ENCODE peak calls at places on chromosome 22, in four cellular contexts. D is GM12878, R is HepG2, Z is K562. F is an unnamed sample.

GRCh38 chr22:36301851-36302250 is 48.9 kb downstream of the APOL1 start:
- DNase-seq in D (no peak), R (no peak), Z (no peak), F (no peak)

GRCh38 chr22:41742918-41743317 is 43.6 kb downstream of the MEI1 start:
- DNase-seq in D (no peak), R (no peak), Z (no peak), F (peak)

GRCh38 chr22:23395476-23396361 is 184.4 kb downstream of the IGLL1 start:
- DNase-seq in D (no peak), R (no peak), Z (no peak), F (no peak)

GRCh38 chr22:48478124-48478523 is 1349.5 kb downstream of the BRD1 start:
- DNase-seq in D (no peak), R (no peak), Z (no peak), F (no peak)

GRCh38 chr22:35394011-35394312 is 6.0 kb upstream of the MCM5 start:
- DNase-seq in D (no peak), R (no peak), Z (no peak), F (no peak)

GRCh38 chr22:22673628-22674027 is 29.2 kb downstream of the GGTLC2 start:
- DNase-seq in D (no peak), R (no peak), Z (no peak), F (no peak)

GRCh38 chr22:26516503-26516902 is 4.2 kb upstream of the TFIP11 start:
- DNase-seq in D (no peak), R (no peak), Z (no peak), F (no peak)

GRCh38 chr22:44680481-44680894 is 21.5 kb upstream of the PRR5 start:
- DNase-seq in D (no peak), R (no peak), Z (no peak), F (no peak)

GRCh38 chr22:50706481-50707125 is 31.4 kb upstream of the ACR start:
- DNase-seq in D (no peak), R (no peak), Z (no peak), F (no peak)

GRCh38 chr22:38177926-38178604 is 3.6 kb downstream of the PLA2G6 start:
- DNase-seq in D (no peak), R (peak), Z (no peak), F (peak)

GRCh38 chr22:23497016-23497885 is 82.8 kb downstream of the IGLL1 start:
- DNase-seq in D (no peak), R (no peak), Z (no peak), F (no peak)

GRCh38 chr22:36853407-36854099 is 7.3 kb upstream of the NCF4 start:
- DNase-seq in D (no peak), R (peak), Z (peak), F (peak)

GRCh38 chr22:25104367-25104766 is 95.3 kb upstream of the CRYBB3 start:
- DNase-seq in D (no peak), R (no peak), Z (no peak), F (no peak)

GRCh38 chr22:24433868-24434471 is 6.6 kb downstream of the ADORA2A start:
- DNase-seq in D (peak), R (no peak), Z (no peak), F (no peak)

GRCh38 chr22:22979954-22980353 is 90.4 kb upstream of the GNAZ start:
- DNase-seq in D (no peak), R (no peak), Z (no peak), F (no peak)

GRCh38 chr22:39097098-39098020 is at the start of gene APOBEC3H:
- DNase-seq in D (no peak), R (no peak), Z (no peak), F (no peak)

GRCh38 chr22:48259991-48260670 is 1497.7 kb downstream of the TBC1D22A start:
- DNase-seq in D (no peak), R (no peak), Z (no peak), F (no peak)

GRCh38 chr22:17477401-17477833 is 85.9 kb upstream of the SLC25A18 start:
- DNase-seq in D (no peak), R (no peak), Z (no peak), F (peak)
- TF ChIP-seq TARDBP in D (no peak), R (no peak), Z (peak), F (no peak)

GRCh38 chr22:30806391-30806861 is 111.8 kb downstream of the OSBP2 start:
- DNase-seq in D (no peak), R (peak), Z (no peak), F (no peak)
- TF ChIP-seq TARDBP in D (no peak), R (no peak), Z (no peak), F (no peak)

DNA sequence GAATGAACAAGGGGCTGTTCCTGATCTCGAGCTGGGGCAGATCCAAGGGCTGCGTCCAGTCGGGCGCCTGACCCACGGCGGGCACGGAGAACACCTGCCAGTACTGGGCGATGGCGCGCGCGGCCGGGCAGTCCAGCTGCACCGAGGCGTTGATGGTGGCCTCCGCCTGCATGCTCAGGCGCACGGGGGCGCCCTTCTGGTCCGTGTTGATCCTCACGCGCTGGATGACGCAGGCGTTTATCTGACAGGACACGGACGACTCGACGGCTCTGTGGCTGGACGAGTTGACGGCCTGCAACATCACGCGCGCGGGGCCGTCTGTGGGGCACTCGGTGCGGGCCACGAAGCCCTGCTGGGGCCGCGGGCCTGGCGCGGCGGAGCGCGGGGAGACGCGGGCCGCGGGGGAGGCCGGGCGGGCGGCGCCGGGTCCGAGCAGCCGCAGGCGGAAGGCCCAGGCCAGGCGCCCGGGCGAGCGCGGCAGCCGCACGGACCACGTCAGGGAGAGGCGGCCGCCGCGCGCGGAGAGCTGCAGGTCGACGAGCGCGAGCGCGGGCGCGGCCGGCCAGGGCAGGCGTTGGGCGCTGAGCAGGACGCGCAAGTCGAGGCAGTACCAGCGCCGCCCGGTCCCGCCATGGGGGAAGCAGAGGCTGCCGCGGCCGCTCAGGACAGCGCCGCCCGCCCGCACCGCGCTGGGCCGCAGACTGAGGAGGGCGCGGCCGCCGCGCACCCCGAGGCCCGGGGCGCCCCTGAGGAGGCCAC is 515 bp downstream of the PKDREJ start:
- DNase-seq in D (no peak), R (no peak), Z (no peak), F (no peak)
- TF ChIP-seq TARDBP in D (no peak), R (no peak), Z (no peak), F (no peak)

GRCh38 chr22:17097062-17097461 is 12.3 kb downstream of the IL17RA start:
- DNase-seq in D (no peak), R (no peak), Z (no peak), F (no peak)

GRCh38 chr22:17095538-17095937 is 10.7 kb downstream of the IL17RA start:
- DNase-seq in D (no peak), R (no peak), Z (peak), F (peak)

GRCh38 chr22:17098379-17098819 is 13.6 kb downstream of the IL17RA start:
- DNase-seq in D (no peak), R (no peak), Z (no peak), F (no peak)

GRCh38 chr22:17096095-17096494 is 11.3 kb downstream of the IL17RA start:
- DNase-seq in D (no peak), R (no peak), Z (no peak), F (no peak)

GRCh38 chr22:17097701-17098100 is 12.9 kb downstream of the IL17RA start:
- DNase-seq in D (no peak), R (no peak), Z (no peak), F (no peak)
- TF ChIP-seq TARDBP in D (no peak), R (no peak), Z (no peak), F (no peak)

DNA sequence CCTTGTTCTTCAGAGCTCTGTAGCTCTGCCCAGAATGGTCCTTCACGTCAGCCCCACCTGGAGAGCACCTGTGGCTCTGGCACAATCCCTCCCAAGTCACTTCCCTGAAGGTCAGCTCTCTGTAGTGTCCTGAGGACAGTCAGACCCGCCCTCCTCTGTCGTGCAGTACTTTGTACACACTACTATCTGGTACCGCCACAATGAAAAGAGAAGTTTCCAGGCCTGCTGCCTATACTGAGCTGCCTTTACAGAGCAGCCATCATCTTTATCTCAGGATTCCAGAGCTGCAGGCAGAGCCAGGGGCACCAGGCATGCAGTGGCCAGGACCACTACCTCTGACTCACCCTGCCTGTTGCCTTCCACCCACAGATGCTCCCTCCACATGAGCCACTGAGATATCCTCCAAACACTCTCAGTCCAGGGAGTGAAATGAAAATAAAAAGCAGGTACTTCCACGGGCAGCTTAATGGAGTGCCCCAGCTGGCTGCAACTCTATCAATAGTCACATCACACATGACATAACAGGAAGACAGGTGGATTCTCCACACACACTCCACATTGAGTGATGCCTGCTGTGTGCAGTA is 7.3 kb downstream of the PACSIN2 start:
- DNase-seq in D (no peak), R (peak), Z (peak), F (no peak)
- TF ChIP-seq TARDBP in D (no peak), R (no peak), Z (peak), F (no peak)

GRCh38 chr22:19606332-19607197 is 82.4 kb upstream of the CLDN5 start:
- DNase-seq in D (no peak), R (no peak), Z (peak), F (peak)

GRCh38 chr22:19608114-19608494 is 83.9 kb upstream of the CLDN5 start:
- DNase-seq in D (no peak), R (no peak), Z (no peak), F (no peak)

GRCh38 chr22:19604711-19605268 is 80.6 kb upstream of the CLDN5 start:
- DNase-seq in D (no peak), R (peak), Z (peak), F (peak)

GRCh38 chr22:19605508-19606331 is 81.5 kb upstream of the CLDN5 start:
- DNase-seq in D (no peak), R (no peak), Z (peak), F (peak)

GRCh38 chr22:19607198-19608113 is 83.2 kb upstream of the CLDN5 start:
- DNase-seq in D (no peak), R (no peak), Z (peak), F (no peak)
- TF ChIP-seq TARDBP in D (no peak), R (no peak), Z (no peak), F (no peak)

F was measured in HEK293T.